ENCODE peak calls at places on chromosomes 4 and X, in ten cellular contexts. F, C, L, V, Y, Z, K, N, W and H are unnamed samples. For H3K4me1, the result is how much of the 10 kb centered on the place peaks cover.

GRCh38 chr4:38902695-38903094 is 35.1 kb downstream of the FAM114A1 start:
- DNase-seq in K (peak), W (no peak), V (no peak), C (no peak), F (no peak), L (no peak), Z (peak), N (no peak), Y (peak), H (no peak)

GRCh38 chr4:113607998-113608397 is 153.5 kb downstream of the CAMK2D start:
- DNase-seq in Z (no peak), F (no peak), W (no peak), K (no peak), V (no peak), N (no peak), L (no peak), Y (no peak), C (no peak), H (no peak)

GRCh38 chrX:136138939-136139338 is 8.4 kb upstream of the FHL1 start:
- DNase-seq in C (no peak), Z (no peak), L (no peak), Y (no peak), W (no peak), N (no peak), V (no peak), K (no peak), F (no peak), H (no peak)

GRCh38 chrX:29687687-29688086 is 527.7 kb upstream of the MAGEB2 start:
- DNase-seq in Z (no peak), K (peak), F (no peak), L (no peak), N (no peak), C (no peak), V (no peak), Y (peak), W (no peak), H (no peak)

GRCh38 chr4:181701911-181702310 is 541.3 kb upstream of the TENM3 start:
- DNase-seq in W (no peak), Z (no peak), F (no peak), Y (no peak), K (no peak), L (no peak), V (no peak), N (no peak), C (no peak), H (no peak)

GRCh38 chrX:3384330-3384729 is 37.9 kb upstream of the MXRA5 start:
- DNase-seq in C (no peak), Z (no peak), V (no peak), K (no peak), Y (peak), W (no peak), L (no peak), N (no peak), F (no peak), H (no peak)

GRCh38 chr4:54660591-54660990 is 2.8 kb downstream of the KIT start:
- DNase-seq in Z (no peak), L (no peak), C (no peak), K (no peak), F (no peak), W (no peak), V (no peak), N (no peak), Y (no peak), H (no peak)

GRCh38 chr4:163063891-163064290 is 102.8 kb downstream of the NAF1 start:
- DNase-seq in Y (peak), L (no peak), F (no peak), Z (no peak), W (no peak), C (no peak), K (no peak), V (no peak), N (no peak), H (no peak)

GRCh38 chrX:57137481-57137880 is 284 bp upstream of the SPIN2A start:
- DNase-seq in K (peak), F (no peak), C (no peak), Y (no peak), N (no peak), V (no peak), Z (peak), L (no peak), W (no peak), H (no peak)

GRCh38 chr4:112647785-112648184 is 10.8 kb downstream of the LARP7 start:
- DNase-seq in Z (peak), L (no peak), K (no peak), W (no peak), C (no peak), N (no peak), Y (no peak), V (no peak), F (no peak), H (no peak)

GRCh38 chr4:137545461-137545861 is 13.2 kb upstream of the PCDH18 start:
- DNase-seq in V (no peak), F (peak), L (no peak), Z (peak), W (peak), N (no peak), C (no peak), K (peak), Y (no peak), H (no peak)

GRCh38 chr4:137967480-137968190 is 274.5 kb downstream of the SLC7A11 start:
- DNase-seq in V (no peak), W (no peak), C (no peak), K (no peak), Y (peak), L (no peak), N (no peak), F (no peak), Z (no peak), H (no peak)

GRCh38 chrX:40109288-40110008 is 11.7 kb upstream of the BCOR start:
- DNase-seq in F (peak), Y (peak), K (peak), C (peak), N (no peak), V (no peak), W (peak), Z (peak), L (no peak), H (peak)

GRCh38 chr4:28675582-28675981 is 1814.9 kb downstream of the STIM2 start:
- DNase-seq in V (no peak), L (no peak), F (no peak), Y (peak), Z (no peak), K (peak), C (no peak), N (no peak), W (no peak), H (no peak)

GRCh38 chr4:85779165-85779564 is 304.2 kb downstream of the ARHGAP24 start:
- DNase-seq in Z (no peak), V (no peak), Y (no peak), C (no peak), L (no peak), K (peak), N (no peak), F (no peak), W (no peak), H (no peak)

GRCh38 chr4:14264437-14264836 is 636.9 kb upstream of the BOD1L1 start:
- DNase-seq in C (no peak), W (no peak), K (peak), L (no peak), N (no peak), V (no peak), F (no peak), Z (peak), Y (no peak), H (no peak)

GRCh38 chr4:40980318-40980883 is 230.6 kb downstream of the NSUN7 start:
- DNase-seq in Z (peak), C (no peak), Y (peak), L (no peak), N (no peak), W (no peak), V (no peak), F (no peak), K (no peak), H (no peak)

GRCh38 chr4:141731481-141731880 is 95.1 kb downstream of the IL15 start:
- DNase-seq in W (no peak), K (no peak), L (no peak), C (no peak), F (no peak), Y (peak), Z (no peak), V (no peak), N (no peak), H (no peak)

GRCh38 chrX:1491851-1492349 is 39.2 kb upstream of the ASMTL start:
- DNase-seq in L (no peak), N (no peak), C (peak), Y (no peak), W (no peak), Z (peak), V (no peak), K (no peak), F (no peak), H (no peak)

GRCh38 chr4:140242357-140243284 is 88.6 kb upstream of the MAML3 start:
- DNase-seq in F (no peak), C (no peak), Y (no peak), L (peak), Z (no peak), W (no peak), K (no peak), N (no peak), V (no peak), H (no peak)

GRCh38 chrX:139559383-139560042 is 29.0 kb downstream of the F9 start:
- DNase-seq in W (no peak), L (no peak), C (no peak), N (no peak), Z (peak), K (peak), F (no peak), V (no peak), Y (peak), H (no peak)

GRCh38 chr4:56804551-56804950 is 16.9 kb downstream of the SPINK2 start:
- DNase-seq in N (no peak), W (no peak), C (no peak), Y (peak), L (no peak), Z (no peak), K (no peak), F (no peak), V (no peak), H (no peak)

GRCh38 chr4:130210871-130211270 is 1114.9 kb downstream of the C4orf33 start:
- DNase-seq in L (no peak), C (no peak), F (no peak), K (peak), Y (peak), N (no peak), Z (no peak), W (no peak), V (no peak), H (no peak)

GRCh38 chr4:64407000-64407399 is 2.2 kb downstream of the TECRL start:
- DNase-seq in Z (no peak), Y (no peak), W (no peak), N (no peak), V (no peak), K (no peak), C (no peak), L (no peak), F (no peak), H (no peak)

GRCh38 chr4:20172070-20172760 is 79.5 kb upstream of the SLIT2 start:
- DNase-seq in Z (no peak), K (no peak), F (no peak), W (no peak), N (no peak), C (no peak), Y (no peak), L (no peak), V (no peak), H (no peak)

GRCh38 chrX:16836371-16836770 is 33.8 kb downstream of the RBBP7 start:
- DNase-seq in K (peak), F (no peak), V (no peak), Z (peak), Y (no peak), L (no peak), N (no peak), C (no peak), W (no peak), H (no peak)

GRCh38 chr4:51853027-51853682 is 10.2 kb downstream of the DCUN1D4 start:
- DNase-seq in L (no peak), W (no peak), C (no peak), Y (no peak), N (no peak), V (no peak), F (no peak), K (no peak), Z (peak), H (peak)

GRCh38 chr4:82247171-82247570 is 126.6 kb downstream of the HNRNPD start:
- DNase-seq in K (no peak), L (no peak), N (no peak), W (no peak), Z (peak), V (no peak), Y (peak), F (no peak), C (no peak), H (no peak)

DNA sequence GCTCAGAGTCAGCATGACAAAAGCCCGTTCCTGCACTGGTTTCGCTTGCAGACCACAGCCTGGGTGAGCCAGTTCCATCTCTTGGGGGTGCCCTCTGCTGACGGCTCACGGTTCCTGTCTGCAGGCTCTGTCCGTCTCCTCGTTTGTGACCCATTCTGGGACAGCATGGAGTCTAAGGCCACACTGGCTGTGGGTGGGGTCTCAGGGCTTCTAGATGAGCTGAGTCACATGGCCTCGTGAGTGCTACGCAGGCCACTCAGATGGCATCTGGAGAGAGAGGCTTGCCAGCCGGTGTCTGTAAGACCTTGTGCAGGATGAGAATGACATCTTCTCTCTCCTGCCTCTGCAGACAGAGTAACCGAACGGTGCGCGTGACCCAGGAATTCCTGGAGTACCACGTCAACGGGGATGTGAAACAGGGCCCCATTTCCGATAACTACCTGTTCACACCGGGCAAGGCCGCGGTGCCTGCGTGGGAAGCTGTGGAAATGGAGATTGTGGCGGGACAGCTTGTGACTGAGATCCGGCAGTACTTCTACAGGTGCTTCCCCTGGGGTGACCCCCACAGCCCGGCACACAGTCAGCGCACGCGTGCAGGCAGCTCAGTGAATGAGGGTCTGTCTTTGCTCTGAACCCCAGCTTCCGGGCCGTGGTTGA is 31.6 kb upstream of the MRFAP1 start:
- DNase-seq in C (peak), F (no peak), V (no peak), N (no peak), K (no peak), Y (no peak), W (no peak), L (no peak), Z (peak), H (no peak)
- H3K4me1 ChIP-seq in C (under half), F (under half), V (under half), N (under half), K (under half), Y (under half), W (under half), L (under half), Z (under half), H (under half)

GRCh38 chr4:149549911-149550310 is 265.7 kb downstream of the IQCM start:
- DNase-seq in W (no peak), K (peak), F (no peak), L (no peak), C (no peak), N (no peak), V (no peak), Y (no peak), Z (peak), H (peak)
- TF ChIP-seq CTCF in W (no peak), K (peak), F (no peak), L (no peak), C (no peak), N (no peak), V (no peak), Y (peak), Z (peak), H (peak)

GRCh38 chr4:60726779-60727178 is 473.3 kb upstream of the ADGRL3 start:
- DNase-seq in L (no peak), C (no peak), V (no peak), K (peak), W (no peak), Y (no peak), Z (no peak), F (no peak), N (no peak), H (no peak)

GRCh38 chr4:60729194-60729593 is 470.9 kb upstream of the ADGRL3 start:
- DNase-seq in K (no peak), W (no peak), V (no peak), L (no peak), Y (peak), N (no peak), Z (no peak), F (no peak), C (no peak), H (no peak)

GRCh38 chr4:60721680-60722079 is 478.4 kb upstream of the ADGRL3 start:
- DNase-seq in F (no peak), K (no peak), Z (no peak), W (no peak), Y (no peak), C (no peak), N (no peak), L (no peak), V (no peak), H (no peak)

GRCh38 chr4:60723796-60724195 is 476.3 kb upstream of the ADGRL3 start:
- DNase-seq in Z (no peak), C (no peak), W (no peak), V (no peak), Y (no peak), K (no peak), F (no peak), N (no peak), L (no peak), H (no peak)

GRCh38 chr4:60724623-60725022 is 475.5 kb upstream of the ADGRL3 start:
- DNase-seq in V (no peak), Z (peak), F (no peak), Y (peak), L (no peak), W (no peak), N (no peak), C (no peak), K (peak), H (no peak)
- H3K27ac ChIP-seq in V (no peak), Z (no peak), F (no peak), Y (no peak), L (no peak), W (no peak), N (no peak), C (no peak), K (peak), H (peak)

DNA sequence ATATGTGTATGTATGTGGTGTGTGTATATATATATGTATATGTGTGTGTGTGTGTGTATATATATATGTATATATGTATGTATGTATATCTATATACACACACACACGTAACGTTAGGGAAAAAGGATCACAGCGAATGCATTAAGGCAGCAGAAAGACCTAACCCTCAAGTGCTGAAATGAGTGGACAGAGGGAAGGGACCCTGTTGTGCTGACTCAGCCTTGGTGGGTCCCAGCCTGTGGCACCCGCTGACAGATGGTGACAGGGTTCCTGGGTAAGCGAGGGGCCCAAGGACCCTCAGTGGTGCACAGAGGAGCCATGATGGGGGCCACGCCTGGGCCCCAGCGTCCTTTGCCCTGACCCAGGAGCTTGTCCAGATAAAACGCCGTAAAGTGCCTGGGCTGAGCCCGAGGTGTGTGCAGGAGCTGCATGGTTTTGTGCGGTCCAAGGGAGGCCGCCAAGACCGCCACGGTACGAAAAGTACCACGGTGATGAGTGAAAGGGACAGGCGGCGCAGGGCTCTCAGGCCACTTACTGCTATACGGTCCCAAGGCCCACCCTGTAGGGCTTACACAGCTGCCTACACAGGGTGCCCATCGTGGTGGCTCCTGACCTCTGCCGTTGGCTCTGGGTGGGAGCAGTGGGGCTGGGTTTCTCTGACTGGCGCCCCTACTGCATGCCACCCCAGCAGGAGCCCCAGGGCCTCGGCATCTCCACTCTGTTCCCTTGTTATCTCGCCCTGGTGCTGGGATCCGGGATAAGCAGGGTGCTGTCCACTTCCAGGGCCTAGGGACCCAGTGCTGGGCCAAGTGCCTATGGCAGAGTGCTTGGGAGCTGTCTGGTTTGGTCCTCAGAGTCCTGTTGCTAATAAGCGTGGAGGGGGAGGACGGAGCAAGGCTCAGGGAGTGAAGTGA is 10.0 kb downstream of the SH3BP2 start:
- DNase-seq in Z (no peak), F (no peak), C (peak), K (no peak), W (no peak), Y (no peak), V (no peak), L (peak), N (peak), H (peak)
- H3K4me1 ChIP-seq in Z (under half), F (under half), C (under half), K (under half), W (under half), Y (under half), V (half or more), L (half or more), N (half or more), H (half or more)

DNA sequence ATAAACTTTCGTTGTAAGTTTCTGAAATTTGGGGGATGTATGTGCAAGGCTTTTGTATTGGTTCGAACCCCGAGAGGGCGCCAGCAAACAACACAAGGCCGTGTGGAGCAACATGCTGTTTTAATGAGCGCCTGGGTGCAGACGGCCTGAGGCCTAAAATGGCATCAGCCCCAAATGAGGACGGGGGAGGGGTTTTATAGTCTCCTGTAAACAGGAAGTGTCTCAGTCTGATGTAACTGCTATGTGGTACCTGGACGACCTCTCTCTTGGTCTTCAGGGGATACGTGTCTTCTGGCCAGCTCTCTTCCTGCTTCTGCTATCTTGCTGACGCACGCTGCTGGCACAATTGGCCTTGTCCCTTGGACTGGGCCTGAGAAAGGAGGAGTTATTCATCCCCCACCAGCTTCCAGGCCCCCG is 1348.0 kb downstream of the ADGRL3 start:
- DNase-seq in C (no peak), K (no peak), N (no peak), W (no peak), L (no peak), Z (peak), V (no peak), Y (no peak), F (no peak), H (peak)
- TF ChIP-seq CTCF in C (no peak), K (no peak), N (no peak), W (no peak), L (no peak), Z (peak), V (no peak), Y (no peak), F (no peak), H (no peak)

GRCh38 chr4:109009909-109010308 is 247.1 kb upstream of the ETNPPL start:
- DNase-seq in K (peak), F (no peak), N (no peak), V (no peak), L (no peak), W (no peak), Y (peak), Z (no peak), C (no peak), H (no peak)
- H3K27ac ChIP-seq in K (no peak), F (no peak), N (no peak), V (no peak), L (no peak), W (no peak), Y (no peak), Z (no peak), C (no peak), H (no peak)

DNA sequence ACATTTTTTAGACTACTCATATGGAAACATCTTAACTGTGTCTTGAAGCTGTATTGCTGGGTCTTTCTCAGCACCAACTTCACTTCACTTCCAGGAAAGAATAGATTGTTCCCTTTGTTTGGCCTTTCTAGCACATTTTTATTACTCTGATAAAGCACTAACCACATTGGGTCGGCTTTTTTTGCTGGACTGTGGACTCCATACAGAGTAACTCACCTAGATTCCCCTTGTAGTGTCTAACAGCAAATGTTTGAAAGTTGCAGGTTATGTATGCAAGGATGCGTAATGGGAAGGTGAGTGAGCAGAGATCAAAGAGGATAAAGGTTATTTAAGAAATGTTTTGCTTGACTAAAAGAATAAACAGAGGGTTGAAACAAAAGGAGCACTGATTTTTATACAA is 101.2 kb downstream of the MMRN1 start:
- DNase-seq in Z (no peak), V (no peak), C (no peak), N (no peak), F (no peak), K (no peak), Y (no peak), L (no peak), W (no peak), H (no peak)
- H3K4me1 ChIP-seq in Z (under half), V (under half), C (under half), N (under half), F (under half), K (under half), Y (under half), L (under half), W (under half), H (under half)